ENCODE peak calls at places on chromosomes 7 and 10, in seven cellular contexts. V is spleen, U is kidney, K is mammary epithelial cell, Z is heart left ventricle, O is PC-9, P is sigmoid colon. T is an unnamed sample.

GRCh38 chr7:17690030-17690429 is 250.3 kb downstream of the SNX13 start:
- DNase-seq in V (no peak), U (no peak), K (peak; percentile 96), Z (no peak), O (peak; percentile 63), P (no peak), T (no peak)

GRCh38 chr10:42975558-42976352 is 101.1 kb upstream of the RET start:
- DNase-seq in V (peak; percentile 72), U (peak; percentile 59), K (no peak), Z (peak; percentile 12), O (peak; percentile 16), P (peak; percentile 54), T (peak; percentile 3)

GRCh38 chr7:1220958-1221745 is 11.5 kb upstream of the UNCX start:
- DNase-seq in V (no peak), U (no peak), K (no peak), Z (no peak), O (no peak), P (no peak), T (no peak)

GRCh38 chr10:30459283-30459682 is 25.3 kb downstream of the MAP3K8 start:
- DNase-seq in V (peak; percentile 81), U (no peak), K (no peak), Z (no peak), O (no peak), P (peak; percentile 76), T (no peak)

GRCh38 chr7:46003896-46004875 is 83.1 kb upstream of the IGFBP3 start:
- DNase-seq in V (no peak), U (no peak), K (peak; percentile 98), Z (no peak), O (peak; percentile 52), P (no peak), T (no peak)

GRCh38 chr10:43943825-43944360 is 295.2 kb upstream of the ZNF32 start:
- DNase-seq in V (peak; percentile 59), U (no peak), K (no peak), Z (peak; percentile 8), O (no peak), P (no peak), T (no peak)

GRCh38 chr10:71268247-71268691 is 50.8 kb upstream of the SLC29A3 start:
- DNase-seq in V (no peak), U (no peak), K (no peak), Z (peak; percentile 61), O (peak; percentile 31), P (no peak), T (no peak)

GRCh38 chr7:43385309-43385680 is 197.6 kb upstream of the STK17A start:
- DNase-seq in V (no peak), U (no peak), K (peak; percentile 74), Z (no peak), O (no peak), P (no peak), T (no peak)

GRCh38 chr7:107396990-107397389 is 72.9 kb upstream of the GPR22 start:
- DNase-seq in V (no peak), U (no peak), K (peak; percentile 71), Z (no peak), O (no peak), P (no peak), T (no peak)

GRCh38 chr10:279232-279631 is 144.0 kb downstream of the ZMYND11 start:
- DNase-seq in V (no peak), U (no peak), K (no peak), Z (no peak), O (no peak), P (no peak), T (no peak)

GRCh38 chr10:6108631-6109443 is 20.0 kb downstream of the RBM17 start:
- DNase-seq in V (no peak), U (no peak), K (peak; percentile 14), Z (no peak), O (peak; percentile 31), P (no peak), T (no peak)

GRCh38 chr10:59903871-59904270 is 2.5 kb downstream of the CCDC6 start:
- DNase-seq in V (no peak), U (no peak), K (peak; percentile 40), Z (no peak), O (no peak), P (no peak), T (no peak)

GRCh38 chr7:21939136-21939857 is 6.4 kb downstream of the CDCA7L start:
- DNase-seq in V (no peak), U (no peak), K (no peak), Z (no peak), O (no peak), P (no peak), T (no peak)

GRCh38 chr10:79446451-79447020 is 1.1 kb upstream of the ZCCHC24 start:
- DNase-seq in V (peak; percentile 92), U (peak; percentile 92), K (no peak), Z (peak; percentile 81), O (peak; percentile 34), P (peak; percentile 91), T (peak; percentile 80)

GRCh38 chr7:108294595-108294994 is 161.6 kb downstream of the NRCAM start:
- DNase-seq in V (no peak), U (no peak), K (no peak), Z (no peak), O (no peak), P (no peak), T (no peak)

GRCh38 chr7:26013551-26014083 is 138.4 kb upstream of the NFE2L3 start:
- DNase-seq in V (no peak), U (no peak), K (no peak), Z (no peak), O (no peak), P (no peak), T (no peak)

DNA sequence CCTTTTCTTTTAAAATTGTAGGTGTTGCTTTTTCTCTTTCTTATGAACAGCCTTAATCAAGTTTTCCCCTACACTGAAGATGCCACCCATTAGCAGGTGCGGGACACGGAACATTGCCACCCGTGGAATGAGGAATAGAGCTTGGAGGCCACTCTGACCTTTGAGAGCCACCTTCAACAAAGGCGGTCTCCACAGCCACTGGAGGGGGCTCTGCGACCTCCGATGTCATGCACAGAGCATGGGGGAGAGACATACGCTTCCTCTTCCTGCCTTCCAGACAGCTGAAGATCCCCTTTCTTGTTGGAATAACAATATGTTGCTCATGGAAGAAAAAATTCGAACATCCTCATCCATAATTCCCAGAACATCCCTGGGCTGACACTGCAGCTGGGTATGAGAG is 39.1 kb downstream of the ADARB2 start:
- DNase-seq in V (no peak), U (no peak), K (no peak), Z (no peak), O (no peak), P (no peak), T (no peak)
- TF ChIP-seq CTCF in V (no peak), U (no peak), K (no peak), Z (no peak), O (no peak), P (no peak), T (no peak)

GRCh38 chr7:14833707-14834106 is 68.8 kb downstream of the DGKB start:
- DNase-seq in V (no peak), U (no peak), K (no peak), Z (no peak), O (no peak), P (no peak), T (no peak)
- H3K4me1 ChIP-seq in V (no peaks in the 10 kb centered on the region), U (no peaks in the 10 kb centered on the region), K (peaks cover 6% of the 10 kb centered on the region), Z (peaks cover 4% of the 10 kb centered on the region), O (no peaks in the 10 kb centered on the region), P (no peaks in the 10 kb centered on the region), T (no peaks in the 10 kb centered on the region)

GRCh38 chr7:44982535-44982923 is 3.7 kb upstream of the MYO1G start:
- DNase-seq in V (peak; percentile 9), U (no peak), K (no peak), Z (no peak), O (no peak), P (no peak), T (no peak)

GRCh38 chr7:44981035-44981706 is 2.4 kb upstream of the MYO1G start:
- DNase-seq in V (peak; percentile 68), U (peak; percentile 58), K (no peak), Z (no peak), O (no peak), P (no peak), T (no peak)

GRCh38 chr7:44983742-44984477 is 5.1 kb upstream of the MYO1G start:
- DNase-seq in V (peak; percentile 53), U (peak; percentile 27), K (no peak), Z (no peak), O (no peak), P (no peak), T (no peak)

GRCh38 chr7:44984478-44984758 is 5.6 kb upstream of the MYO1G start:
- DNase-seq in V (no peak), U (no peak), K (no peak), Z (no peak), O (no peak), P (no peak), T (no peak)

DNA sequence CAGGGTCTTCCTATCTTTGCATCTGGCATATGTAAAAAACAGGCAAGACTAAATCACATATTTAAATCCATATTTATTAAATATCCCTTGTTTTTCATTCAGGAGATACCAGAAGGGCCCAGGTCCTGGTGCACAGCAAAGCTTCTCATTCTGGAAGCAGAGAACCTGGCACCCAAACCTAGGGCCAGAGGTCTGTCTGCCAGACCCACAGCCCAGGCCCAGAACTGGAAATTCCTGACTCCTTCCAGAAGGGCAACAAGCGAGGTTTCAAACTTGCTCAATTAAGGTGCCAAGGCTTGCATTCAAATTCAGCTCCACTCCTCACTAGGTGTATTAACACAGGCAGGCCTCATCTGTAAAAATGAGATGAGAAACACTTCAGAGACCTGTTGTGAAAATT is 4.2 kb upstream of the MYO1G start:
- DNase-seq in V (peak; percentile 51), U (peak; percentile 2), K (no peak), Z (no peak), O (no peak), P (no peak), T (no peak)
- TF ChIP-seq CTCF in V (no peak), U (no peak), K (no peak), Z (no peak), O (no peak), P (no peak), T (no peak)

GRCh38 chr10:86651021-86651471 is 3.3 kb upstream of the OPN4 start:
- DNase-seq in V (peak; percentile 54), U (peak; percentile 33), K (no peak), Z (no peak), O (no peak), P (peak; percentile 53), T (no peak)

GRCh38 chr10:86649471-86650150 is 4.7 kb upstream of the OPN4 start:
- DNase-seq in V (peak; percentile 64), U (peak; percentile 69), K (no peak), Z (no peak), O (no peak), P (peak; percentile 36), T (no peak)

GRCh38 chr10:86651631-86652331 is 2.6 kb upstream of the OPN4 start:
- DNase-seq in V (peak; percentile 67), U (peak; percentile 46), K (no peak), Z (no peak), O (no peak), P (peak; percentile 58), T (peak; percentile 11)

GRCh38 chr10:86648706-86649426 is 5.5 kb upstream of the OPN4 start:
- DNase-seq in V (peak; percentile 62), U (no peak), K (peak; percentile 80), Z (no peak), O (peak; percentile 75), P (peak; percentile 83), T (no peak)

DNA sequence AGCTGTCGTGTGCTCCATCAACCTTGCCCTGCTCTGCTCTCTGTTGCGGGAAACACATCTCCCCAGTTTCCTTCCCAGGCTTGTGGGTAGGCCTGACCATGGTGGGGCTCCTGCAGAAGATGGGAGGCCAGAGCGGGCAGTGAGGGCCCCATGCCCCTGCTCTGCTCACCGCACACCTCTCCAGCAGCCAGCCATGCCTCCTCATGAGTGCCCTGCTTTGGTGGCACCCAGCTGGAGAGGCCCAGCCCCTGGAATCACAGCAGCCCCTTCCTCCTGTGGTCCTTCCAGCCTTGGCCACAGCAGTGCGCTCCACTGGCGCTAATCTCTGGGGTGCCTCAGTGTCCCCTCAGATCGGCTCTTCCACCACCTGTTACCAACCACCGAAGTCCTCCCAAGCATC is 4.2 kb upstream of the OPN4 start:
- DNase-seq in V (peak; percentile 57), U (peak; percentile 66), K (no peak), Z (no peak), O (no peak), P (peak; percentile 48), T (peak; percentile 5)
- H3K4me1 ChIP-seq in V (peaks cover 11% of the 10 kb centered on the region), U (peaks cover 5% of the 10 kb centered on the region), K (peaks cover 23% of the 10 kb centered on the region), Z (peaks cover 10% of the 10 kb centered on the region), O (peaks cover 61% of the 10 kb centered on the region), P (no peaks in the 10 kb centered on the region), T (no peaks in the 10 kb centered on the region)

T was measured in pancreas.